ENCODE peak calls at places on chromosomes 13 and 19, in seven cellular contexts. H is AG04450; Y is CD8-positive, alpha-beta memory T cell; Q is neural progenitor cell; E is aorta; G is cardiac muscle cell; S is neuronal stem cell. L is an unnamed sample.
A peak's percentile ranks its signal among the peaks of the same experiment; 100 is the strongest.

GRCh38 chr19:4278010-4278409 is 1.1 kb upstream of the SHD start:
- DNase-seq in H (no peak), G (no peak), Y (no peak), Q (no peak), E (no peak), S (no peak), L (no peak)

GRCh38 chr13:112042496-112042895 is 24.5 kb upstream of the SOX1 start:
- DNase-seq in G (no peak), H (no peak), S (no peak), Y (no peak), E (no peak), Q (no peak), L (no peak)

GRCh38 chr13:59450218-59450617 is 713.5 kb downstream of the DIAPH3 start:
- DNase-seq in Y (no peak), E (no peak), Q (no peak), H (no peak), G (no peak), S (no peak), L (no peak)

GRCh38 chr19:37095859-37096258 is 17.6 kb downstream of the ZNF420 start:
- DNase-seq in Y (no peak), S (no peak), E (no peak), Q (no peak), G (no peak), H (no peak), L (no peak)

GRCh38 chr13:99986751-99987150 is 5.2 kb downstream of the ZIC2 start:
- DNase-seq in Y (no peak), G (no peak), H (no peak), S (no peak), E (no peak), Q (peak; percentile 53), L (no peak)

GRCh38 chr13:108897955-108898354 is 268.5 kb downstream of the MYO16 start:
- DNase-seq in G (no peak), Y (no peak), E (no peak), H (no peak), S (no peak), Q (no peak), L (no peak)

GRCh38 chr19:50458396-50459066 is 17.8 kb upstream of the EMC10 start:
- DNase-seq in Q (no peak), S (no peak), Y (no peak), E (no peak), H (no peak), G (peak; percentile 37), L (no peak)

GRCh38 chr13:59424661-59425060 is 739.1 kb downstream of the DIAPH3 start:
- DNase-seq in E (no peak), H (no peak), S (no peak), Q (no peak), Y (no peak), G (peak; percentile 43), L (no peak)

GRCh38 chr13:23292596-23292995 is 111.8 kb downstream of the SGCG start:
- DNase-seq in Y (no peak), Q (no peak), G (peak; percentile 15), H (no peak), S (no peak), E (no peak), L (no peak)

GRCh38 chr13:91247768-91248167 is 99.7 kb upstream of the MIR17HG start:
- DNase-seq in Q (no peak), H (no peak), G (peak; percentile 5), Y (no peak), E (no peak), S (peak; percentile 6), L (no peak)

GRCh38 chr13:25738342-25738771 is 313.5 kb downstream of the SHISA2 start:
- DNase-seq in H (no peak), Q (no peak), G (peak; percentile 62), Y (no peak), E (no peak), S (no peak), L (no peak)

DNA sequence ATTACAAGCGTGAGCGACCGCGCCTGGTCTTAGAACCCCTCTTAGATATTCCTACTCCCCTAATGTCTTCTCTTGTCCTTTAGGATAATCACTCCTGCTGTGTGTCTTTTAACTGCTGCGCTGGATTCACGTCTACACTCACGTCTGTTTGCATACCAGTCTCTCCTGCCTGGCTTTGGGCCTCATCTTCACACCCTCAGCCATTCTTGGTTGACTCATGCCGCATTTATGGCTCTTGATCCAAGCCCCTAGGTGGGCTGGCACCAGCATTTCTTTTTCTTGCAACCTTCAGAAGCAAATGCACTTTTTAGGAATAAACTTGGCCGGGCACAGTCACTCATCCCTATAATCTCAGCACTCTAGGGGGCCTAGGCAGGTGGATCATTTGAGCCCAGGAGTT is 22.7 kb downstream of the MYO9B start:
- DNase-seq in S (no peak), E (no peak), H (no peak), Q (no peak), G (no peak), Y (no peak), L (no peak)
- H3K27ac ChIP-seq in S (no peak overlapping the region), E (no peak overlapping the region), H (no peak overlapping the region), Q (no peak overlapping the region), G (peak overlapping the region; percentile 77), Y (no peak overlapping the region), L (no peak overlapping the region)

GRCh38 chr19:30229524-30230174 is 142.5 kb upstream of the ZNF536 start:
- DNase-seq in E (no peak), H (no peak), G (no peak), Q (peak; percentile 64), S (no peak), Y (no peak), L (no peak)
- H3K27ac ChIP-seq in E (no peak overlapping the region), H (no peak overlapping the region), G (no peak overlapping the region), Q (no peak overlapping the region), S (no peak overlapping the region), Y (no peak overlapping the region), L (peak overlapping the region; percentile 52)

GRCh38 chr19:18501832-18502231 is 20.0 kb downstream of the ELL start:
- DNase-seq in S (no peak), E (peak; percentile 84), H (no peak), Y (no peak), Q (no peak), G (no peak), L (no peak)

GRCh38 chr19:18502236-18502632 is 19.6 kb downstream of the ELL start:
- DNase-seq in Q (no peak), H (no peak), E (no peak), Y (no peak), S (no peak), G (no peak), L (no peak)

GRCh38 chr19:18500820-18501219 is 21.1 kb downstream of the ELL start:
- DNase-seq in S (no peak), Y (no peak), E (peak; percentile 94), H (no peak), G (no peak), Q (no peak), L (no peak)

GRCh38 chr19:18500376-18500775 is 21.5 kb downstream of the ELL start:
- DNase-seq in H (no peak), G (no peak), S (no peak), Y (no peak), Q (no peak), E (no peak), L (no peak)

GRCh38 chr19:18501351-18501750 is 20.5 kb downstream of the ELL start:
- DNase-seq in E (no peak), G (no peak), S (no peak), H (no peak), Q (no peak), Y (no peak), L (no peak)
- H3K27ac ChIP-seq in E (no peak overlapping the region), G (no peak overlapping the region), S (no peak overlapping the region), H (no peak overlapping the region), Q (no peak overlapping the region), Y (peak overlapping the region; percentile 6), L (peak overlapping the region; percentile 64)

GRCh38 chr19:18489627-18490184 is 32.2 kb downstream of the ELL start:
- DNase-seq in H (no peak), Q (no peak), S (no peak), G (no peak), E (no peak), Y (no peak), L (no peak)
- H3K27ac ChIP-seq in H (no peak overlapping the region), Q (no peak overlapping the region), S (no peak overlapping the region), G (peak overlapping the region; percentile 56), E (no peak overlapping the region), Y (no peak overlapping the region), L (peak overlapping the region; percentile 96)

DNA sequence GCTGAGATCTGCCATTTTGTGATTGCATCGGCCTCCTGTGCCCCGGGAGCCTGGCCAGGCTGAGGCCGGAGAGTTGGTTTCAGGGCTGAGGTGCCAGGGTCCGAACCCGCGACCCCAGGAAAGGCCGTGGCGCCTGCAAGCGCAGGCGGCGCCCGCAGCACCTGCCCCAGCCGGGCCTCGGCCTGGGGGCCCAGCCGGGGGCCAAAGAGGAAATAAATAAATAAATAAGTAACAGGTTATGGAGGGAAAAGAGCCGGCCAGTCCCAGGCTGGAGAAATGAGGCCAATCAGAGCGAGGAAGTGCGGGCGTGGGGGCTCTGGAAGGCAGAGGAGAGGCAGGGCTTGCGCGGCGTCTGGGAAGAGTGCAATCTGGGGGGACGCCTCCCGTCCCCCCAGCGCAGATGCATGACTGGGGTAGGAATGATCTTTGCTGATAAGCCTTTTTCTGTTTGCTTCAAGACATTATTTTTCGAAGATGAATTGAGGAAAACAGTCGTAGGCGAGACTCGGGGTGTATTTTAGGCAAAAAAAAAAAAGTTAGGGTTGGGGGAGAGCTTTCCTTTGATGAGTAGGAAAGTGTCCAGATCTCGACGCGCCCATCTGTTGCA is 145.6 kb upstream of the ZNF536 start:
- DNase-seq in H (no peak), G (no peak), Y (no peak), Q (peak; percentile 48), S (no peak), E (no peak), L (no peak)
- H3K27ac ChIP-seq in H (no peak overlapping the region), G (no peak overlapping the region), Y (no peak overlapping the region), Q (no peak overlapping the region), S (no peak overlapping the region), E (no peak overlapping the region), L (peak overlapping the region; percentile 58)

DNA sequence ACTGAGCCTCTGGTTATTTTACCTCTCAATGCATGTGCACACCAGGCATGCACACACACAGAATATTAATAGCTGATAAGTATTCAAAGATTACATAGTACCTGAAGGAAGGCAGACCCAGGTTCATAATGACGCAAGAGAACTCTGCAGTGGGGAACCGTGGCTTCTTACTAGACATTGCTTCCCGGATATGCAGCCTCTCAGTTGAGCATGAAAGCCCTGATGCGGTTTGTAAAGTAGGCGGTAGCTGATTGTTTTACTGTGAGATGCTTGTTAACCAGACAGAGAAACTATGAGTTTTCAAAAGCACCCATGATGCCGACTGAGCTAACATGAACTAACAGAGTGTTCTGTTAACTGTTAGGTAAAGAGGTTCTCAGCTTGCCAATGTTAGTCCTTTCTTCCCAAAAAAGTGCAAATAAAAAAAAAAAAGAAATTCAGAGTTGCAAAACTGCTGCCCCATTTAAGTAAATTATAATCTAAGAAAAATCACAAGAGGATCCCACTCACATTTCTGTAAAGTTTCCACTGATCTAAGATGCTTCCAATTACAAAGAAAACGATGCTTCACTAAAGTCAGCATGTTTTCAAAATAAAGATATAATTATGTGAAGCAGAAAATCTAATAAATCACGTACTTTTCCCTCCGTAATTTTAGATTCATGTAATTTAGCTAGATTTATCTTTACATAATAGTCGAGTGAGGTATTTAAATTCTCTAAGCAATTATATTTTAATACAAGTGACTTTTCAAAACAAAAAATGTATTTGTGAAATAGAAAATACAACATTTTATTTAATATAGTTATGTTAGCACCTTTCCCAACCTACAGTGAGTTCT is 2.2 kb downstream of the FLT1 start:
- DNase-seq in G (no peak), S (peak; percentile 26), Q (peak; percentile 46), E (no peak), Y (no peak), H (no peak), L (no peak)
- H3K27ac ChIP-seq in G (no peak overlapping the region), S (no peak overlapping the region), Q (no peak overlapping the region), E (no peak overlapping the region), Y (no peak overlapping the region), H (no peak overlapping the region), L (no peak overlapping the region)

L was measured in caudate nucleus.